ENCODE peak calls at places on chromosome 15, in six cellular contexts. W is transverse colon, C is fibroblast of pulmonary artery, L is lung, Q is left ventricle myocardium inferior, X is foreskin fibroblast. H is an unnamed sample.

GRCh38 chr15:44545934-44546802 is 9.2 kb downstream of the EIF3J start:
- DNase-seq in W (no peak), X (peak; percentile 69), L (no peak), Q (no peak), C (peak; percentile 29), H (no peak)

GRCh38 chr15:88636039-88636438 is 2.8 kb upstream of the ISG20 start:
- DNase-seq in X (no peak), W (peak; percentile 56), Q (no peak), C (no peak), L (peak; percentile 38), H (peak; percentile 85)

GRCh38 chr15:100330221-100330620 is 11.6 kb downstream of the ADAMTS17 start:
- DNase-seq in Q (no peak), L (no peak), W (no peak), X (no peak), C (no peak), H (no peak)

GRCh38 chr15:68578960-68579935 is at the start of gene CORO2B:
- DNase-seq in L (no peak), Q (peak; percentile 54), X (peak; percentile 79), W (no peak), C (peak; percentile 50), H (no peak)

GRCh38 chr15:100171411-100171810 is 170.4 kb downstream of the ADAMTS17 start:
- DNase-seq in C (no peak), X (no peak), W (no peak), L (no peak), Q (no peak), H (no peak)

GRCh38 chr15:85443593-85444328 is 63.4 kb downstream of the AKAP13 start:
- DNase-seq in C (peak; percentile 65), L (no peak), X (no peak), W (no peak), Q (no peak), H (peak; percentile 77)

GRCh38 chr15:56917652-56918045 is 795 bp upstream of the TCF12 start:
- DNase-seq in W (no peak), L (no peak), X (no peak), C (no peak), Q (no peak), H (no peak)

GRCh38 chr15:93035953-93036810 is 52.8 kb downstream of the RGMA start:
- DNase-seq in X (peak; percentile 20), W (no peak), C (peak; percentile 53), L (no peak), Q (no peak), H (peak; percentile 13)

GRCh38 chr15:67558502-67558901 is 16.0 kb downstream of the MAP2K5 start:
- DNase-seq in C (no peak), L (no peak), W (no peak), Q (no peak), X (no peak), H (no peak)

GRCh38 chr15:99371180-99372103 is 120.2 kb downstream of the LRRC28 start:
- DNase-seq in L (no peak), Q (no peak), W (no peak), X (peak; percentile 12), C (peak; percentile 73), H (no peak)

GRCh38 chr15:63073497-63074172 is 31.1 kb downstream of the TPM1 start:
- DNase-seq in X (no peak), C (no peak), L (no peak), W (no peak), Q (no peak), H (no peak)

GRCh38 chr15:59501531-59502113 is 63.6 kb downstream of the FAM81A start:
- DNase-seq in C (peak; percentile 71), W (peak; percentile 57), X (peak; percentile 57), L (no peak), Q (no peak), H (no peak)

GRCh38 chr15:40096094-40096876 is 12.4 kb downstream of the BMF start:
- DNase-seq in C (no peak), W (no peak), X (peak; percentile 28), Q (no peak), L (no peak), H (no peak)

GRCh38 chr15:63350178-63350621 is 31.4 kb downstream of the CA12 start:
- DNase-seq in W (no peak), L (no peak), Q (peak; percentile 67), X (peak; percentile 16), C (peak; percentile 39), H (no peak)

GRCh38 chr15:95347846-95348245 is 982.7 kb upstream of the NR2F2 start:
- DNase-seq in Q (no peak), C (no peak), L (no peak), X (no peak), W (no peak), H (no peak)

GRCh38 chr15:76190767-76191538 is 120.3 kb downstream of the ETFA start:
- DNase-seq in C (peak; percentile 70), L (peak; percentile 79), X (peak; percentile 93), Q (peak; percentile 82), W (peak; percentile 84), H (peak; percentile 58)

GRCh38 chr15:89496155-89497098 is at the start of gene RHCG:
- DNase-seq in W (peak; percentile 23), L (no peak), X (peak; percentile 52), C (peak; percentile 50), Q (no peak), H (no peak)

GRCh38 chr15:47473857-47474256 is 243.4 kb upstream of the SEMA6D start:
- DNase-seq in W (peak; percentile 7), C (peak; percentile 89), X (peak; percentile 54), L (no peak), Q (peak; percentile 61), H (no peak)

GRCh38 chr15:57146394-57147140 is 228.1 kb downstream of the TCF12 start:
- DNase-seq in L (no peak), Q (no peak), C (peak; percentile 86), W (no peak), X (peak; percentile 77), H (peak; percentile 42)

GRCh38 chr15:99096173-99096893 is 8.5 kb upstream of the SYNM start:
- DNase-seq in Q (no peak), W (no peak), X (no peak), C (no peak), L (no peak), H (no peak)

GRCh38 chr15:39362832-39363561 is 217.9 kb upstream of the THBS1 start:
- DNase-seq in Q (no peak), L (no peak), W (no peak), X (peak; percentile 92), C (peak; percentile 91), H (no peak)

GRCh38 chr15:31090741-31091140 is 10.8 kb downstream of the TRPM1 start:
- DNase-seq in X (no peak), Q (no peak), W (no peak), C (no peak), L (no peak), H (no peak)

GRCh38 chr15:40826123-40827075 is 2.1 kb downstream of the PPP1R14D start:
- DNase-seq in C (no peak), Q (no peak), W (no peak), L (no peak), X (peak; percentile 34), H (no peak)

GRCh38 chr15:77402740-77403379 is 17.0 kb downstream of the PEAK1 start:
- DNase-seq in X (peak; percentile 80), Q (no peak), L (no peak), W (no peak), C (peak; percentile 87), H (no peak)

GRCh38 chr15:88645171-88646087 is 6.6 kb downstream of the ISG20 start:
- DNase-seq in C (no peak), X (no peak), L (no peak), Q (no peak), W (no peak), H (no peak)

GRCh38 chr15:48001393-48002059 is 119.3 kb upstream of the SLC24A5 start:
- DNase-seq in X (no peak), W (no peak), Q (no peak), L (no peak), C (no peak), H (no peak)

GRCh38 chr15:35019401-35020327 is 31.6 kb upstream of the ZNF770 start:
- DNase-seq in C (peak; percentile 49), W (no peak), Q (no peak), X (peak; percentile 14), L (peak; percentile 36), H (peak; percentile 14)
- H3K4me3 ChIP-seq in C (no peak overlapping the region), W (no peak overlapping the region), Q (no peak overlapping the region), X (no peak overlapping the region), L (no peak overlapping the region), H (no peak overlapping the region)

DNA sequence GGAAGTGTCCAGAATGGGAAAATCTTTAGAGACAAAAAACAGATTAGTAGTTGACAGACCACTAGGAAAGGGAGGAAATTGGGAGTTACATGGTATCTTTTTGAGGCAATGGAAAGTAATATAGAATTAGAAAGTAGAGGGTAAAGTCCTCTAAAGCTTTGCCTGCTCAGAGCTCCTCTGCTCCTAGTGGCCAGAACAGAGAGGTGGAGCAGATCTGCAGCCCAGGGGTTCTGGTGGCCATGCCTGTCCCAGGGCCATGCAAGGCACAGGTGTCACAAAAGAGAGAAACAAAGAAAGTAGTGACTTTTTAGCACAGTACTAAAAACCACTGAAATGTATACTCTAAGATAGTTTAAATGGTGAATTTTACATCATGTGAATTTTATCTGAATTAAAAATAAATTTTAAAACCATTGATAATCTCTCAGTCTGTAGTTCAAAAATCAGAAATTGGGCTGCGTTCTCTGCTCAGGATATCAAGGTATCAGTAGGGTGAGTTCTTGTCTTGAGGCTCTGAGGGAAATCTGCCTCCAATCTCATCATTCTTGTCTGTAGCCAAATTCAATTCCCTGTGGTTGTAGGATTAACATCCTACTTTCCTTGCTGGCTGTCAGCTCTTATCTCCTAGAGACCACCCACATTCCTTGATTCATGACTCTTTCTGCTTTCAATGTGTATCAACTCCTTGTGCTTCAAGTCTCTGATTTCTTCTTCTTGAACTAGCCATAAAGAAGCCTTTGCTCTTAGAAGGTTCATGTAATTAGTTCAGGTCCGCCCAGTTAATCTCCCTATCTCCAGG is 23.6 kb downstream of the PYGO1 start:
- DNase-seq in Q (no peak), L (no peak), W (no peak), C (no peak), X (no peak), H (no peak)
- TF ChIP-seq CTCF in Q (no peak), L (no peak), W (no peak), C (peak; percentile 11), X (peak; percentile 15), H (no peak)

DNA sequence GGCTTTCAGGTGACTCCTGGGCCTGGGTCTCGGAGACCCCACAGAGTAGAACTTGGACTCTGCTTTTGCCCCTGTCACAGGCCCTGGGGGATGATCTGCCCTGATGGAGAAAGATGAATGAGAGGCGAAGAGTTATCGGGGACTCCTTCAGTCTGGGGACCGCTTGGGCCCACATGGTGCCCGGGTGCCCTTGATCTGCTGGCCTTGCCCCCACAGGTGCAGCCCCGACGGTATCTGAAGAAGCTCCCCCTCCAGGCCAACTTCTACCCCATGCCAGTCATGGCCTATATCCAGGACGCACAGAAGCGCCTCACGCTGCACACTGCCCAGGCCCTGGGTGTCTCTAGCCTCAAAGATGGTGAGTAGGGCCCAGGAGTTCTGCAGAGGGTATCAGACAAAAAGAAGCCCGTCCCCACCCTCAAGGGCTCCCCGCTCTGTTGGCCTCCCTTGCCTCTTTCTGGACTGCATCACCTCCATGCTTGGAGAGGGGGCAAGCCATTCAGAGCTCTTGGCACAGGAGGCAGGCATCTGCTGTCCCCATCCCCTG is 10.4 kb downstream of the MAN2A2 start:
- DNase-seq in Q (no peak), C (no peak), L (no peak), W (no peak), X (no peak), H (no peak)
- H3K4me3 ChIP-seq in Q (no peak overlapping the region), C (no peak overlapping the region), L (no peak overlapping the region), W (no peak overlapping the region), X (no peak overlapping the region), H (no peak overlapping the region)

DNA sequence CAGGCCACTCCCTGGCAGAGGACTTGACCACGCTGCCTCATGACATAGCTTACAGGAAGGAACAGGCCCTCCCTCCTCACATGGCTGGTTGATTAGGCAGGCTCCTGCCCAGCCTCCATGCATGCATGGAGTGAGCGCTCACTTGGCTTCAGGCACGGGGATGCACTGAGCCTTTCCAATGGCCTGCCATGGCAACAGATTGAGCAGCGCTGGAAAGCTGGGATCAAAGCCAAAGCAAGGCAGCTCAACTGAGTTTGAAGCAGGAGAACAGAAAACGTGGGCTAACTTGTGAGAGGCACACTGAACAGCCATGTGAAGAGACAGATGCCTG is 5.9 kb upstream of the GRAMD2A start:
- DNase-seq in L (no peak), X (peak; percentile 95), Q (peak; percentile 77), C (peak; percentile 88), W (no peak), H (peak; percentile 22)
- TF ChIP-seq CTCF in L (no peak), X (no peak), Q (no peak), C (no peak), W (no peak), H (no peak)

H was measured in LNCaP clone FGC.